ENCODE peak calls at places on chromosomes 11 and 22, in seven cellular contexts. G, B, T, K, V, R and U are unnamed samples.

GRCh38 chr11:104965735-104966134 is 2.6 kb downstream of the CASP4 start:
- DNase-seq in R (no peak), B (no peak), G (no peak), K (no peak), T (no peak), V (no peak), U (no peak)

GRCh38 chr11:18721576-18722292 is 4.3 kb downstream of the IGSF22 start:
- DNase-seq in R (peak), K (no peak), V (peak), B (peak), T (no peak), G (peak), U (peak)

GRCh38 chr11:68651208-68651984 is 32.9 kb upstream of the GAL start:
- DNase-seq in K (no peak), R (peak), T (no peak), B (no peak), V (no peak), G (no peak), U (no peak)

GRCh38 chr11:133931449-133932060 is 25.2 kb downstream of the IGSF9B start:
- DNase-seq in B (no peak), K (no peak), R (no peak), V (no peak), G (no peak), T (no peak), U (no peak)

GRCh38 chr11:8584096-8584495 is 9.9 kb downstream of the STK33 start:
- DNase-seq in B (no peak), V (no peak), T (no peak), R (no peak), G (no peak), K (no peak), U (no peak)

GRCh38 chr22:49023161-49023878 is 804.4 kb downstream of the BRD1 start:
- DNase-seq in R (no peak), B (no peak), T (peak), G (peak), K (peak), V (no peak), U (peak)

GRCh38 chr11:25211635-25212251 is 714.9 kb downstream of the LUZP2 start:
- DNase-seq in R (no peak), B (no peak), V (no peak), K (no peak), G (no peak), T (no peak), U (peak)

GRCh38 chr11:45501277-45501979 is 164.0 kb downstream of the CHST1 start:
- DNase-seq in K (no peak), G (peak), R (no peak), B (no peak), T (no peak), V (no peak), U (no peak)

GRCh38 chr11:66100272-66101037 is 30.4 kb downstream of the PACS1 start:
- DNase-seq in G (peak), V (no peak), R (no peak), K (peak), B (peak), T (peak), U (no peak)

GRCh38 chr11:12817681-12818332 is 143.6 kb downstream of the TEAD1 start:
- DNase-seq in B (no peak), T (no peak), G (no peak), V (no peak), K (no peak), R (no peak), U (no peak)

GRCh38 chr11:35658028-35658948 is 4.3 kb upstream of the TRIM44 start:
- DNase-seq in G (no peak), V (no peak), K (no peak), B (no peak), R (no peak), T (no peak), U (no peak)

GRCh38 chr11:128222245-128222959 is 365.0 kb downstream of the ETS1 start:
- DNase-seq in T (no peak), G (no peak), R (no peak), B (no peak), K (no peak), V (no peak), U (no peak)

GRCh38 chr22:35620624-35621245 is 3.6 kb upstream of the MB start:
- DNase-seq in B (peak), K (no peak), T (no peak), R (peak), G (no peak), V (no peak), U (no peak)

GRCh38 chr11:117999354-117999993 is 13.3 kb downstream of the IL10RA start:
- DNase-seq in B (no peak), V (no peak), T (no peak), K (no peak), R (no peak), G (peak), U (no peak)

GRCh38 chr11:60872952-60873524 is 5.7 kb downstream of the ZP1 start:
- DNase-seq in G (peak), T (no peak), B (peak), K (peak), V (no peak), R (peak), U (peak)

GRCh38 chr11:111441443-111441842 is 62.4 kb upstream of the POU2AF1 start:
- DNase-seq in B (no peak), G (no peak), R (peak), T (no peak), V (no peak), K (no peak), U (peak)

GRCh38 chr11:128776434-128777284 is 82.8 kb downstream of the FLI1 start:
- DNase-seq in R (peak), B (peak), V (no peak), K (peak), T (no peak), G (peak), U (no peak)

GRCh38 chr11:49995559-49995958 is 13.2 kb upstream of the OR4C12 start:
- DNase-seq in V (peak), K (no peak), G (no peak), T (no peak), B (peak), R (peak), U (no peak)

GRCh38 chr11:68081691-68082090 is 39.5 kb downstream of the CHKA start:
- DNase-seq in G (no peak), B (no peak), K (no peak), R (no peak), T (no peak), V (no peak), U (no peak)

GRCh38 chr22:47337161-47337621 is 574.7 kb downstream of the TBC1D22A start:
- DNase-seq in R (peak), T (no peak), V (peak), B (no peak), K (no peak), G (peak), U (no peak)

GRCh38 chr11:120183701-120184141 is 27.1 kb upstream of the OAF start:
- DNase-seq in V (no peak), T (peak), K (peak), B (no peak), R (no peak), G (peak), U (peak)

GRCh38 chr11:103959279-103959930 is 77.0 kb upstream of the DDI1 start:
- DNase-seq in G (no peak), V (no peak), B (no peak), K (no peak), T (no peak), R (peak), U (no peak)

GRCh38 chr11:39745401-39745800 is 1714.1 kb downstream of the LRRC4C start:
- DNase-seq in V (no peak), R (no peak), B (no peak), K (no peak), G (no peak), T (no peak), U (no peak)

GRCh38 chr11:824292-824880 is 3.3 kb upstream of the CRACR2B start:
- DNase-seq in R (no peak), B (no peak), V (no peak), T (no peak), K (no peak), G (no peak), U (no peak)

GRCh38 chr22:18136563-18137320 is 13.2 kb upstream of the USP18 start:
- DNase-seq in G (no peak), K (peak), R (no peak), V (no peak), B (no peak), T (no peak), U (peak)

GRCh38 chr22:40204331-40205116 is 26.8 kb downstream of the TNRC6B start:
- DNase-seq in B (peak), K (no peak), T (no peak), V (no peak), R (peak), G (no peak), U (no peak)

GRCh38 chr11:18005376-18006129 is 7.3 kb downstream of the SERGEF start:
- DNase-seq in G (no peak), T (no peak), R (no peak), B (no peak), K (no peak), V (no peak), U (no peak)

GRCh38 chr11:61919841-61920631 is 2.7 kb upstream of the RAB3IL1 start:
- DNase-seq in G (peak), V (no peak), K (no peak), T (peak), B (peak), R (no peak), U (peak)

GRCh38 chr11:19849107-19849789 is 136.6 kb downstream of the NAV2 start:
- DNase-seq in K (no peak), T (no peak), G (no peak), R (no peak), V (no peak), B (no peak), U (no peak)

GRCh38 chr11:2929880-2930704 is 872 bp upstream of the PHLDA2 start:
- DNase-seq in V (no peak), R (peak), B (peak), G (no peak), K (peak), T (peak), U (peak)

GRCh38 chr11:28581286-28582242 is 473.4 kb downstream of the METTL15 start:
- DNase-seq in V (no peak), G (no peak), K (no peak), T (no peak), B (no peak), R (peak), U (no peak)

GRCh38 chr22:42651134-42651533 is 1.9 kb upstream of the CYB5R3 start:
- DNase-seq in K (no peak), R (no peak), T (no peak), G (no peak), B (no peak), V (no peak), U (no peak)
- TF ChIP-seq CTCF in K (no peak), R (no peak), T (no peak), G (no peak), B (no peak), V (no peak), U (no peak)

GRCh38 chr11:91041626-91042025 is 818.8 kb upstream of the CHORDC1 start:
- DNase-seq in V (no peak), K (no peak), G (no peak), T (no peak), B (no peak), R (no peak), U (no peak)
- TF ChIP-seq CTCF in V (no peak), K (peak), G (no peak), T (no peak), B (peak), R (peak), U (peak)

DNA sequence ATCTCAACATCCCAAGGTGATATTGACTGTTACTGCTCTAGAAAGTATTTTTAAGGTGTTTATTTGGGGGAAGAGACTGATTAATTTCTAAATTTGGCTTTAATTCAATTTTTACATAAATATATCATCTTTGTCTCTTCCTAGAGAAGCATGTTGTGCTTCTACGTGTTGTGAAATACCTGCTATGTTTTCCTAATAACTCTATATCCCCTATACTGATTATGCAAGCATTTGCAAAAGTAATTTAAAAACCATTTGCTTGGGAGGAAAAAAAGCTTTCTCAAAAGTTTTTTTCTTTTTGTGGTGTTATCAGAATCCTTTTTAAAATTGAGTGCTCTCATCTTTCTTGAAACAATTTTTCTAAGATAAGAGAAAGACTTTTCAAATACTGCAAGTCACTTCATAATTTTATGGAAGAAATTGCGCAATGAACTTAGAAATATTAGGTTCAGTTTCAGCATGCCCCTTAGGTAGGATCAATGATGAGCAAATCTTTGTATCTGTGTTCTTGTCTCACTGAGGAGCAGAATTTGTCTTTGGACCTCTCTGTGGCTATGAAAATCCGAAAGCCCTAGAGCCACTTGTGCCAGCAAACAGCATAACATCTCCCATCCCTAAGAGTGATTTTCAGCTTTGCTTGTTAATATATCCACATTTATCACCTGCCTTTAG is 7.4 kb upstream of the BLID start:
- DNase-seq in B (no peak), T (no peak), G (no peak), K (no peak), R (no peak), V (no peak), U (no peak)
- TF ChIP-seq CTCF in B (no peak), T (no peak), G (no peak), K (no peak), R (no peak), V (no peak), U (no peak)

GRCh38 chr11:76292583-76293188 is 86.4 kb upstream of the WNT11 start:
- DNase-seq in B (no peak), R (no peak), G (no peak), T (no peak), K (no peak), V (no peak), U (no peak)

GRCh38 chr11:76288166-76288978 is 82.1 kb upstream of the WNT11 start:
- DNase-seq in B (no peak), T (no peak), G (no peak), K (no peak), V (no peak), R (no peak), U (peak)

GRCh38 chr11:76287227-76287626 is 80.9 kb upstream of the WNT11 start:
- DNase-seq in T (no peak), K (no peak), G (no peak), V (no peak), R (no peak), B (no peak), U (peak)

GRCh38 chr11:76293189-76293631 is 86.9 kb upstream of the WNT11 start:
- DNase-seq in K (no peak), T (no peak), B (no peak), V (no peak), G (no peak), R (no peak), U (no peak)

GRCh38 chr11:76291576-76292526 is 85.5 kb upstream of the WNT11 start:
- DNase-seq in V (no peak), K (no peak), G (no peak), R (no peak), T (no peak), B (no peak), U (peak)
- TF ChIP-seq CTCF in V (no peak), K (no peak), G (no peak), R (no peak), T (no peak), B (no peak), U (no peak)

GRCh38 chr11:47234669-47235075 is 13.9 kb downstream of the ACP2 start:
- DNase-seq in G (no peak), T (no peak), V (no peak), B (peak), K (no peak), R (peak), U (no peak)

GRCh38 chr11:47235163-47235562 is 13.5 kb downstream of the ACP2 start:
- DNase-seq in R (no peak), T (no peak), G (no peak), V (no peak), K (no peak), B (peak), U (no peak)

GRCh38 chr11:47233051-47233450 is 15.6 kb downstream of the ACP2 start:
- DNase-seq in R (no peak), B (no peak), G (no peak), T (no peak), V (no peak), K (no peak), U (no peak)

GRCh38 chr11:47236482-47236881 is 12.1 kb downstream of the ACP2 start:
- DNase-seq in K (no peak), R (no peak), T (no peak), V (no peak), B (peak), G (no peak), U (no peak)

GRCh38 chr11:47233989-47234668 is 14.5 kb downstream of the ACP2 start:
- DNase-seq in V (peak), B (peak), G (peak), T (no peak), K (no peak), R (peak), U (no peak)
- TF ChIP-seq CTCF in V (peak), B (peak), G (no peak), T (peak), K (peak), R (peak), U (peak)

GRCh38 chr22:31451709-31452571 is 37.7 kb downstream of the EIF4ENIF1 start:
- DNase-seq in T (no peak), R (peak), V (peak), B (peak), G (no peak), K (no peak), U (no peak)
- TF ChIP-seq CTCF in T (no peak), R (peak), V (peak), B (peak), G (no peak), K (peak), U (peak)

DNA sequence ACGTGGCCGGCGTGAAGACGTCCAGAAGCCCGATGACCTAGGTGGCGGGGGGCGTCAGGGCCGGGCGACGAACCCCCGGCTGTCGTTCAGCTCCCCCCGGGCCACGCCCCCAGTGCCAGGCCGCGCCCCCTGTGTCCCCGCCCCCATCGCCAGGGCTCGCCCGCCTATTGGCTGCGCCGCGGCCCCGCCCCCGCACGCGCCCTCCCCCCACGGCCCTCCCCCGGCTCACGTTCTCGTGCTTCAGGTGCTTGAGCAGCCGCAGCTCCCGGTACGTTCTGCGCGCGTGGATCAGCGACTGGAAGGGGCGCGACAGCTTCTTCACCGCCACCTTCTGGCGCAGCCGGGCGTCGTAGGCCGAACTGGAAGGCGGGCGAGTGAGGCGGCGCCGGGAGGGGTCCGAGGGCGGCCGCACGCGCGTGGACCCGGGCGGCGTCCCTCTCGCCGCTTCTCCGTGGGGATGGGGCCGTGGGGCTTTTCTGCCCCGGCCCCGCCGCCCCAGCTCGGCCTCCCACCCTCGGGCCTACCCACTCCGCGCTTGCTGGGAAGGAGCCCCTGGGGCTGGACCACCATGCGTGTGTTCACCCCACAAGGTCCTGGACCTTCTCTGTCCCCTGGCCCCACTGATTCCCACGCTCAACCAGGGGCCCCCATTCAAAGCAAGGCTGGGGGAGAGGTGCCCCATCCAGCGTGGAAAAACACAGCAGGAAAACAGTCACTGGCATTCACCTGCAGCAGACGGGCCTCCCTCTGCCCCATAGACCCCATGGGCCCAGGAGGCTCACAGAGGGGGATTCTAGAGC is 2.4 kb downstream of the MAPK11 start:
- DNase-seq in B (peak), R (no peak), K (peak), G (no peak), V (no peak), T (no peak), U (no peak)
- TF ChIP-seq CTCF in B (no peak), R (peak), K (no peak), G (no peak), V (no peak), T (no peak), U (peak)

GRCh38 chr22:38484244-38484643 is 16.3 kb downstream of the KDELR3 start:
- DNase-seq in T (no peak), K (no peak), B (no peak), R (no peak), V (no peak), G (no peak), U (no peak)
- TF ChIP-seq CTCF in T (no peak), K (no peak), B (no peak), R (no peak), V (no peak), G (no peak), U (no peak)

GRCh38 chr11:130727715-130728114 is 188.6 kb downstream of the SNX19 start:
- DNase-seq in G (no peak), K (no peak), B (no peak), V (no peak), R (no peak), T (no peak), U (no peak)
- TF ChIP-seq CTCF in G (no peak), K (no peak), B (no peak), V (no peak), R (no peak), T (no peak), U (no peak)